ENCODE peak calls at places on chromosomes 5 and 9, in seven cellular contexts. T is heart left ventricle, S is SK-N-MC, J is GM12864, F is AG04450, I is Caco-2, H is A549. X is an unnamed sample.

GRCh38 chr9:33272061-33272460 is 7.2 kb downstream of the CHMP5 start:
- DNase-seq in S (no peak), I (no peak), J (no peak), T (no peak), H (no peak), F (no peak), X (no peak)

GRCh38 chr9:108445431-108446018 is 410.3 kb downstream of the ACTL7B start:
- DNase-seq in F (no peak), J (no peak), H (no peak), I (no peak), T (no peak), S (no peak), X (no peak)

GRCh38 chr5:57841671-57842375 is 359.2 kb upstream of the ACTBL2 start:
- DNase-seq in F (peak), I (peak), T (peak), J (no peak), H (peak), S (peak), X (peak)

GRCh38 chr5:38922199-38922598 is 76.4 kb downstream of the OSMR start:
- DNase-seq in I (no peak), J (peak), H (peak), F (peak), T (peak), S (peak), X (no peak)

GRCh38 chr9:115969096-115969495 is 184.5 kb upstream of the PAPPA start:
- DNase-seq in F (no peak), I (no peak), T (no peak), H (no peak), S (no peak), J (no peak), X (no peak)

GRCh38 chr5:56375011-56375410 is 141.9 kb upstream of the ANKRD55 start:
- DNase-seq in J (no peak), S (no peak), H (no peak), I (no peak), T (peak), F (no peak), X (no peak)

GRCh38 chr5:132506094-132506692 is 15.6 kb upstream of the IRF1 start:
- DNase-seq in I (no peak), J (no peak), T (no peak), H (peak), S (no peak), F (peak), X (peak)

GRCh38 chr5:61304611-61305369 is 27.3 kb upstream of the ZSWIM6 start:
- DNase-seq in F (peak), S (no peak), J (no peak), H (peak), T (no peak), I (peak), X (peak)

GRCh38 chr9:36276840-36277239 is 18.6 kb upstream of the GNE start:
- DNase-seq in I (peak), S (no peak), J (no peak), F (peak), H (peak), T (no peak), X (peak)

GRCh38 chr5:133828727-133829126 is 139.7 kb downstream of the C5orf15 start:
- DNase-seq in H (no peak), S (no peak), I (no peak), T (no peak), J (no peak), F (no peak), X (no peak)

GRCh38 chr5:149448831-149449714 is 70.0 kb upstream of the IL17B start:
- DNase-seq in H (peak), I (no peak), T (no peak), J (no peak), F (no peak), S (no peak), X (no peak)

GRCh38 chr9:116658265-116658664 is 28.8 kb upstream of the TRIM32 start:
- DNase-seq in I (no peak), F (no peak), J (no peak), T (no peak), H (no peak), S (no peak), X (no peak)

GRCh38 chr5:132060501-132061161 is at the start of gene IL3:
- DNase-seq in S (no peak), I (peak), J (no peak), F (no peak), T (peak), H (no peak), X (no peak)

GRCh38 chr5:143173139-143173889 is 230.2 kb downstream of the NR3C1 start:
- DNase-seq in F (no peak), I (no peak), H (no peak), T (no peak), J (no peak), S (no peak), X (no peak)

GRCh38 chr9:72524820-72525539 is 3.6 kb downstream of the TMC1 start:
- DNase-seq in I (peak), F (peak), H (peak), T (peak), J (peak), S (peak), X (peak)

GRCh38 chr9:34093578-34093977 is 32.9 kb downstream of the DCAF12 start:
- DNase-seq in I (no peak), F (no peak), H (no peak), S (no peak), J (no peak), T (no peak), X (no peak)

GRCh38 chr5:45793638-45794532 is 97.7 kb upstream of the HCN1 start:
- DNase-seq in H (no peak), J (peak), T (no peak), S (no peak), I (no peak), F (no peak), X (no peak)

GRCh38 chr5:143741418-143741817 is 70.5 kb upstream of the HMHB1 start:
- DNase-seq in T (no peak), S (no peak), H (no peak), I (no peak), F (no peak), J (no peak), X (no peak)

GRCh38 chr5:90658620-90659019 is 100.0 kb downstream of the ADGRV1 start:
- DNase-seq in F (no peak), H (no peak), T (no peak), J (no peak), S (no peak), I (no peak), X (no peak)

GRCh38 chr9:100309992-100310391 is 42.8 kb downstream of the TEX10 start:
- DNase-seq in F (no peak), I (no peak), T (no peak), S (no peak), J (no peak), H (no peak), X (no peak)

GRCh38 chr5:88846434-88846833 is 36.5 kb downstream of the MEF2C start:
- DNase-seq in T (no peak), H (no peak), F (no peak), J (no peak), I (no peak), S (no peak), X (no peak)

GRCh38 chr5:6510132-6510531 is 61.5 kb downstream of the UBE2QL1 start:
- DNase-seq in J (no peak), S (no peak), I (no peak), T (no peak), F (no peak), H (no peak), X (no peak)

GRCh38 chr5:172554562-172554961 is 86.5 kb upstream of the NEURL1B start:
- DNase-seq in T (peak), I (no peak), F (no peak), H (no peak), S (no peak), J (no peak), X (no peak)

GRCh38 chr5:118580959-118581358 is 407.4 kb downstream of the DTWD2 start:
- DNase-seq in H (no peak), S (no peak), F (no peak), I (no peak), T (no peak), J (no peak), X (no peak)

GRCh38 chr5:177371705-177372533 is 12.3 kb upstream of the SLC34A1 start:
- DNase-seq in I (no peak), S (no peak), H (no peak), F (no peak), J (no peak), T (no peak), X (no peak)

GRCh38 chr5:180331647-180331950 is 21.5 kb downstream of the GFPT2 start:
- DNase-seq in J (no peak), I (no peak), S (no peak), T (peak), F (no peak), H (peak), X (no peak)

GRCh38 chr9:114851301-114851700 is 45.5 kb upstream of the TNFSF15 start:
- DNase-seq in H (no peak), I (no peak), J (no peak), S (no peak), F (no peak), T (no peak), X (no peak)

GRCh38 chr9:123440256-123440655 is 84.3 kb downstream of the CRB2 start:
- DNase-seq in F (no peak), H (no peak), J (no peak), I (no peak), S (no peak), T (no peak), X (no peak)

GRCh38 chr5:77590347-77590746 is 48.2 kb downstream of the OTP start:
- DNase-seq in I (no peak), S (no peak), T (no peak), J (peak), H (no peak), F (no peak), X (no peak)

GRCh38 chr9:98536542-98537173 is 172.1 kb downstream of the GABBR2 start:
- DNase-seq in F (no peak), J (peak), T (no peak), H (peak), S (no peak), I (no peak), X (no peak)

GRCh38 chr9:23830949-23831730 is 5.1 kb upstream of the ELAVL2 start:
- DNase-seq in H (no peak), S (no peak), I (no peak), F (no peak), J (no peak), T (no peak), X (no peak)

GRCh38 chr5:88675159-88675757 is 207.7 kb downstream of the MEF2C start:
- DNase-seq in J (no peak), S (no peak), I (no peak), H (no peak), T (no peak), F (no peak), X (no peak)

GRCh38 chr5:1004598-1005361 is 3.8 kb upstream of the NKD2 start:
- DNase-seq in J (no peak), S (no peak), H (peak), T (peak), I (peak), F (no peak), X (no peak)

GRCh38 chr9:81052846-81053245 is 636.5 kb downstream of the TLE1 start:
- DNase-seq in F (no peak), I (no peak), J (no peak), H (no peak), T (no peak), S (no peak), X (peak)

GRCh38 chr5:53361708-53362107 is 118.7 kb upstream of the FST start:
- DNase-seq in J (no peak), T (no peak), S (no peak), I (no peak), H (no peak), F (no peak), X (no peak)

GRCh38 chr5:175743676-175744210 is 85.9 kb downstream of the HRH2 start:
- DNase-seq in S (no peak), J (no peak), F (no peak), T (no peak), H (peak), I (no peak), X (no peak)
- H3K4me3 ChIP-seq in S (no peak), J (no peak), F (no peak), T (no peak), H (no peak), I (no peak), X (no peak)

GRCh38 chr9:6644346-6645152 is 980 bp downstream of the GLDC start:
- DNase-seq in S (no peak), J (no peak), H (no peak), I (no peak), T (no peak), F (no peak), X (no peak)
- H3K4me3 ChIP-seq in S (peak), J (peak), H (peak), I (peak), T (peak), F (no peak), X (peak)

DNA sequence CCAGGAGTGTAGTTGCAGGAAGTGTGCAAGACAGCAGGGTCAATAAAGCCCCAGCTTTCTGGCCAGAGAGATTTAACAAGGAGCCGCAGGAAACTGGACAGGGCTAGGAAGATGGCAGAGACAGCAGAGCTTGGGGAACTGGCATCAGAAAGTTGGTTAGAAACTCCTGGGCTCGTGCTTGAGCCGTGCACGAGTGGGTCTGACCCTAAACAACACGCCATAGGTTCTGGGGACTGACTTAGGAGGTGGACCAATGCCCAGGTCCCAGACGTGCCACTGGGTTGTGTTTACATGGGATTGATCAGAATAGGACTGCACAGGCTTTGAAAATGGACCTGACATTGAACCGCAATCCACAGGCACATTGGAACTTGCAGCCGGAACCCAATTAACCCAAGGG is 41.5 kb downstream of the ADAMTS2 start:
- DNase-seq in H (no peak), I (peak), S (no peak), J (no peak), T (no peak), F (no peak), X (no peak)
- H3K4me3 ChIP-seq in H (no peak), I (no peak), S (no peak), J (no peak), T (no peak), F (no peak), X (no peak)

GRCh38 chr5:10272053-10272869 is 22.2 kb downstream of the CCT5 start:
- DNase-seq in I (no peak), J (no peak), F (no peak), S (no peak), T (no peak), H (no peak), X (no peak)

GRCh38 chr5:10275991-10276390 is 25.9 kb downstream of the CCT5 start:
- DNase-seq in J (no peak), S (no peak), T (no peak), F (no peak), H (no peak), I (no peak), X (no peak)

GRCh38 chr5:10277773-10278630 is 27.9 kb downstream of the CCT5 start:
- DNase-seq in T (no peak), H (no peak), J (no peak), F (no peak), I (no peak), S (no peak), X (no peak)

GRCh38 chr5:10276691-10277090 is 26.6 kb downstream of the CCT5 start:
- DNase-seq in S (no peak), J (no peak), F (no peak), I (no peak), T (no peak), H (no peak), X (no peak)

DNA sequence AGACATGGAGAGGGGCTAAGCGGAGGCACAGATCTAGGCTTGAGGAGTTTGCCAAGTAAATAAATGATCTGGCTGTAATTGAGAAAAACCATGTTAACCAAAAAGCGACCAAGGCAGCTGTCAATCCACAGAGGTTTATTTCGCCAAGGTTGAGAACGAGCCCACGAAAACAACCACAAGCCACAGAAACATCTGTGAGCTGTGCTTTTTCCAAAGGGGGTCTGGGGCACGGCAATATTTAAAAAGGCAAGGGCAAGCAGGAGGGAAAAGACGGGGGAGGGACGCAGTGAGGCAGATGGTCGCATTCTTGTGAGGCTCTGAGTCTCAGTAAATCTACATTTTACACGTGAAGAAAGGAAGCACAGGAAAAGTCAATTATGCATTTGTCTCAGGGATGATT is 25.4 kb downstream of the CCT5 start:
- DNase-seq in S (no peak), T (no peak), H (no peak), I (no peak), F (no peak), J (no peak), X (no peak)
- H3K4me3 ChIP-seq in S (no peak), T (no peak), H (no peak), I (no peak), F (no peak), J (no peak), X (no peak)

GRCh38 chr5:43304520-43304919 is 8.7 kb downstream of the HMGCS1 start:
- DNase-seq in F (no peak), J (no peak), T (no peak), I (no peak), H (no peak), S (no peak), X (no peak)
- H3K4me3 ChIP-seq in F (no peak), J (no peak), T (no peak), I (no peak), H (no peak), S (no peak), X (no peak)

GRCh38 chr5:37112383-37112991 is 136.7 kb downstream of the CPLANE1 start:
- DNase-seq in H (no peak), I (no peak), J (no peak), F (no peak), T (no peak), S (no peak), X (no peak)
- H3K4me3 ChIP-seq in H (no peak), I (no peak), J (no peak), F (no peak), T (no peak), S (no peak), X (no peak)

GRCh38 chr5:141856030-141856790 is 22.0 kb downstream of the PCDH1 start:
- DNase-seq in J (no peak), I (no peak), F (no peak), H (no peak), S (no peak), T (no peak), X (no peak)
- H3K4me3 ChIP-seq in J (no peak), I (no peak), F (no peak), H (no peak), S (no peak), T (no peak), X (no peak)

GRCh38 chr5:16936150-16937022 is at the start of gene MYO10:
- DNase-seq in F (peak), S (no peak), I (peak), J (no peak), T (peak), H (peak), X (peak)
- H3K4me3 ChIP-seq in F (peak), S (peak), I (peak), J (peak), T (peak), H (peak), X (peak)

GRCh38 chr5:96703985-96704384 is 41.8 kb downstream of the CAST start:
- DNase-seq in I (no peak), H (no peak), T (no peak), F (no peak), J (no peak), S (no peak), X (no peak)
- H3K4me3 ChIP-seq in I (no peak), H (no peak), T (peak), F (peak), J (peak), S (peak), X (peak)

DNA sequence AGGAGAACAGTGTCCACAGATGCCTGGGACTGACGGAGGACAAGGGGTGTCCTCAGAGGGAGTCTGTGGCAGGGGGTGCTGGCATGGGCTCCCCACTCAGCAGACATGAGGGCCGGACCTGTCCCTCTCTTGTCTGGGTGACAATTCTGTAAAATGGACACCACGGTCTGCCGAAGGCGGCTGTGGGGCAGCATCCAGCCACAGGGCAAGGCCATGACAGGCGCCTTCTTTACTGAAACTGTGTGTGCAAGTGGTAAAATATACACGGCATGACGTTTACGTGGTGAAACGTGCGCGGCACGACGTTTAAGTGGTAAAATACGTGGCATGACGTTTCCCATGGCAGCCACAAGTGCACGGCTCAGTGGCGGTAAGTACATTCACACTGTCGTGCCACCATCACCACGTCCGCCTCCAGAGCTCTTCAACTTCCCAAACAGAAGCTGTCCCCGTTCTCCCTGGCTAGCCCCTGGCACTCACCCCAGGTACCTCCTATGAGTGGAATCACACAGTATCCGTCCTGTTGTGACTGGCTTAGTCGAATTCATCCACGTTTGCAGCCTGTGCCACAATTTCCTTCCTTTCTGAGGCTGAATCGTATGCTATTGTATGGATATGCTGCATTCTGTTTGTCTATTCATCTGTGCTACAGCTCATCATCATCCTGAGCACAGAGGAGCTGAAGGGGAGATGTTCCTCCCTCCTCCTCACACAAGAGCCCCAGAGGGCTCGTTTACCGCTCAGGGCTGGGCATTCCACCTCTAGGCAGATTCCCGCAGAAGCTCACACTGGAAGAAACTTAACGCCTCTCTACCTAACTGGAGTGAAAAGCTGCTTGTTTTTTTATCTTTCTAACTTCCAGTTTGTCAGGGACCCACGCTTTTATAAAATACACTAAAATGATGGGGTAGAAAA is 52.5 kb downstream of the COL23A1 start:
- DNase-seq in T (no peak), I (no peak), H (no peak), J (no peak), S (no peak), F (no peak), X (no peak)
- H3K4me3 ChIP-seq in T (no peak), I (no peak), H (no peak), J (no peak), S (no peak), F (no peak), X (no peak)

X was measured in skeletal muscle cell.